ENCODE peak calls at places on chromosomes 13 and 19, in six cellular contexts. S is tibial nerve, N is HepG2, H is heart left ventricle, W is A549, P is spleen. C is an unnamed sample.

GRCh38 chr13:35157143-35157755 is 215.2 kb downstream of the NBEA start:
- DNase-seq in S (no peak), N (peak; percentile 31), H (peak; percentile 18), W (peak; percentile 17), P (no peak), C (no peak)

GRCh38 chr13:76339649-76340048 is 546.6 kb downstream of the KCTD12 start:
- DNase-seq in S (no peak), N (no peak), H (no peak), W (no peak), P (no peak), C (no peak)

GRCh38 chr13:77925616-77926015 is 7.0 kb upstream of the EDNRB start:
- DNase-seq in S (no peak), N (no peak), H (no peak), W (no peak), P (no peak), C (no peak)

GRCh38 chr19:53091413-53091812 is 11.8 kb downstream of the ZNF160 start:
- DNase-seq in S (no peak), N (no peak), H (no peak), W (no peak), P (no peak), C (no peak)

GRCh38 chr13:98297043-98297442 is 120.0 kb upstream of the RNF113B start:
- DNase-seq in S (no peak), N (no peak), H (no peak), W (no peak), P (no peak), C (no peak)

GRCh38 chr13:72662548-72662947 is 64.9 kb downstream of the MZT1 start:
- DNase-seq in S (no peak), N (no peak), H (no peak), W (no peak), P (no peak), C (no peak)

GRCh38 chr13:110309661-110310524 is 2.8 kb downstream of the COL4A2 start:
- DNase-seq in S (no peak), N (no peak), H (no peak), W (no peak), P (no peak), C (no peak)

GRCh38 chr13:29758591-29759114 is 91.8 kb downstream of the UBL3 start:
- DNase-seq in S (no peak), N (peak; percentile 5), H (peak; percentile 13), W (no peak), P (no peak), C (no peak)

GRCh38 chr19:35266149-35266903 is 2.4 kb upstream of the USF2 start:
- DNase-seq in S (peak; percentile 13), N (no peak), H (no peak), W (no peak), P (peak; percentile 76), C (no peak)

GRCh38 chr13:72757792-72758535 is 23.7 kb downstream of the DIS3 start:
- DNase-seq in S (no peak), N (no peak), H (no peak), W (no peak), P (no peak), C (no peak)

GRCh38 chr19:15557223-15557622 is 48.9 kb downstream of the CYP4F22 start:
- DNase-seq in S (no peak), N (no peak), H (no peak), W (no peak), P (peak; percentile 30), C (no peak)

GRCh38 chr13:72884111-72884510 is 102.2 kb downstream of the PIBF1 start:
- DNase-seq in S (no peak), N (no peak), H (no peak), W (no peak), P (no peak), C (no peak)

GRCh38 chr19:47704024-47704423 is 9.2 kb upstream of the EHD2 start:
- DNase-seq in S (no peak), N (no peak), H (no peak), W (no peak), P (no peak), C (no peak)

GRCh38 chr13:26759907-26760834 is at the start of gene GPR12:
- DNase-seq in S (no peak), N (no peak), H (no peak), W (no peak), P (no peak), C (no peak)

GRCh38 chr13:39655569-39656324 is at the start of gene COG6:
- DNase-seq in S (peak; percentile 73), N (peak; percentile 73), H (peak; percentile 87), W (peak; percentile 54), P (peak; percentile 97), C (no peak)
- TF ChIP-seq POLR2A in S (peak; percentile 34), N (peak; percentile 52), H (peak; percentile 66), W (peak; percentile 71), P (no peak), C (no peak)

GRCh38 chr19:51691122-51692064 is 1.7 kb upstream of the SPACA6 start:
- DNase-seq in S (no peak), N (no peak), H (no peak), W (no peak), P (no peak), C (peak; percentile 84)
- TF ChIP-seq POLR2A in S (no peak), N (no peak), H (no peak), W (no peak), P (no peak), C (no peak)

GRCh38 chr19:11378319-11379189 is 4.1 kb downstream of the SWSAP1 start:
- DNase-seq in S (no peak), N (peak; percentile 48), H (peak; percentile 38), W (peak; percentile 62), P (peak; percentile 86), C (no peak)
- TF ChIP-seq POLR2A in S (no peak), N (no peak), H (no peak), W (no peak), P (no peak), C (no peak)

GRCh38 chr19:2229103-2230028 is 6.8 kb downstream of the PLEKHJ1 start:
- DNase-seq in S (no peak), N (no peak), H (no peak), W (no peak), P (no peak), C (no peak)
- TF ChIP-seq POLR2A in S (no peak), N (peak; percentile 24), H (no peak), W (no peak), P (no peak), C (no peak)